ENCODE peak calls at places on chromosomes 7 and 10, in eight cellular contexts. G is GM23248, K is LoVo, P is hepatic stellate cell, W is K562, Y is T-helper 2 cell, T is cardiac muscle cell, H is H9. J is an unnamed sample.

GRCh38 chr10:7054915-7055314 is 355.9 kb downstream of the SFMBT2 start:
- DNase-seq in G (peak; percentile 36), K (no peak), P (no peak), W (peak; percentile 49), Y (no peak), T (peak; percentile 7), H (no peak), J (no peak)

GRCh38 chr7:46544396-46545008 is 623.4 kb upstream of the IGFBP3 start:
- DNase-seq in G (peak; percentile 90), K (peak; percentile 69), P (no peak), W (no peak), Y (no peak), T (no peak), H (no peak), J (no peak)

GRCh38 chr10:586716-587115 is 102.8 kb downstream of the DIP2C start:
- DNase-seq in G (no peak), K (no peak), P (no peak), W (no peak), Y (no peak), T (no peak), H (no peak), J (no peak)

GRCh38 chr7:2571409-2571808 is 12.6 kb downstream of the IQCE start:
- DNase-seq in G (no peak), K (no peak), P (no peak), W (no peak), Y (no peak), T (peak; percentile 31), H (no peak), J (no peak)

GRCh38 chr7:4274286-4274685 is 407.8 kb upstream of the FOXK1 start:
- DNase-seq in G (no peak), K (no peak), P (no peak), W (no peak), Y (no peak), T (no peak), H (no peak), J (no peak)

GRCh38 chr10:114403545-114404161 is 649 bp downstream of the AFAP1L2 start:
- DNase-seq in G (peak; percentile 12), K (peak; percentile 21), P (peak; percentile 55), W (no peak), Y (no peak), T (peak; percentile 39), H (peak; percentile 70), J (no peak)

GRCh38 chr7:100160067-100160466 is 1.5 kb upstream of the TRAPPC14 start:
- DNase-seq in G (no peak), K (no peak), P (no peak), W (no peak), Y (no peak), T (no peak), H (no peak), J (no peak)

GRCh38 chr7:127885843-127886242 is 145.4 kb downstream of the LRRC4 start:
- DNase-seq in G (peak; percentile 93), K (no peak), P (peak; percentile 22), W (peak; percentile 77), Y (no peak), T (no peak), H (no peak), J (no peak)

GRCh38 chr10:66202101-66202500 is 723.7 kb upstream of the LRRTM3 start:
- DNase-seq in G (no peak), K (no peak), P (no peak), W (no peak), Y (no peak), T (no peak), H (no peak), J (no peak)

GRCh38 chr7:28768577-28769147 is 189.5 kb downstream of the TRIL start:
- DNase-seq in G (peak; percentile 92), K (no peak), P (no peak), W (no peak), Y (no peak), T (no peak), H (no peak), J (no peak)

GRCh38 chr7:123757095-123757494 is 8.3 kb upstream of the WASL start:
- DNase-seq in G (peak; percentile 26), K (no peak), P (no peak), W (no peak), Y (no peak), T (no peak), H (no peak), J (no peak)

GRCh38 chr10:10043083-10043482 is 974.6 kb upstream of the CELF2 start:
- DNase-seq in G (no peak), K (no peak), P (no peak), W (no peak), Y (no peak), T (no peak), H (no peak), J (no peak)

GRCh38 chr7:140022582-140023211 is 40.1 kb downstream of the PARP12 start:
- DNase-seq in G (no peak), K (no peak), P (peak; percentile 52), W (no peak), Y (no peak), T (no peak), H (no peak), J (no peak)

GRCh38 chr10:43233601-43234430 is 33.0 kb downstream of the RASGEF1A start:
- DNase-seq in G (no peak), K (no peak), P (no peak), W (no peak), Y (no peak), T (no peak), H (peak; percentile 15), J (peak; percentile 1)

GRCh38 chr7:36638586-36639265 is 85.6 kb downstream of the AOAH start:
- DNase-seq in G (no peak), K (no peak), P (no peak), W (no peak), Y (no peak), T (no peak), H (no peak), J (no peak)

GRCh38 chr10:122139627-122140151 is 131.4 kb upstream of the BTBD16 start:
- DNase-seq in G (no peak), K (no peak), P (no peak), W (no peak), Y (no peak), T (no peak), H (no peak), J (no peak)

GRCh38 chr10:114110174-114110972 is 63.6 kb downstream of the CCDC186 start:
- DNase-seq in G (peak; percentile 32), K (peak; percentile 45), P (no peak), W (no peak), Y (no peak), T (peak; percentile 6), H (no peak), J (no peak)

GRCh38 chr7:107035446-107035845 is 9.1 kb upstream of the PRKAR2B start:
- DNase-seq in G (peak; percentile 94), K (peak; percentile 31), P (peak; percentile 85), W (peak; percentile 91), Y (no peak), T (no peak), H (no peak), J (no peak)

J was measured in effector CD4-positive, alpha-beta T cell.